ENCODE peak calls at places on chromosomes 4 and X, in five cellular contexts. D is A549, B is IMR-90, U is upper lobe of left lung, Y is HCT116. L is an unnamed sample.

GRCh38 chr4:142815834-142816233 is 30.3 kb downstream of the INPP4B start:
- DNase-seq in U (no peak), Y (peak; percentile 13), B (peak; percentile 70), D (no peak), L (no peak)

GRCh38 chrX:27995611-27996010 is 14.4 kb upstream of the DCAF8L1 start:
- DNase-seq in D (no peak), B (no peak), Y (no peak), U (no peak), L (no peak)

GRCh38 chrX:642436-643210 is 12.0 kb downstream of the SHOX start:
- DNase-seq in U (no peak), B (no peak), D (no peak), Y (no peak), L (no peak)

GRCh38 chr4:187602339-187603092 is 393.1 kb upstream of the ZFP42 start:
- DNase-seq in Y (no peak), B (peak; percentile 43), U (no peak), D (no peak), L (no peak)

GRCh38 chr4:8045909-8046308 is 106.2 kb upstream of the AFAP1 start:
- DNase-seq in D (no peak), U (no peak), Y (no peak), B (no peak), L (no peak)

GRCh38 chr4:183873389-183874185 is 31.5 kb upstream of the STOX2 start:
- DNase-seq in U (no peak), D (no peak), Y (no peak), B (no peak), L (no peak)

GRCh38 chr4:73299548-73300280 is 41.1 kb upstream of the ANKRD17 start:
- DNase-seq in D (no peak), U (no peak), Y (no peak), B (no peak), L (no peak)

GRCh38 chr4:45629717-45630116 is 494.1 kb downstream of the GABRG1 start:
- DNase-seq in Y (no peak), B (no peak), D (no peak), U (no peak), L (no peak)

GRCh38 chr4:81032174-81032551 is 1.7 kb downstream of the BMP3 start:
- DNase-seq in B (no peak), D (no peak), U (no peak), Y (no peak), L (no peak)

GRCh38 chr4:171846232-171846631 is 33.0 kb downstream of the GALNTL6 start:
- DNase-seq in U (peak; percentile 21), D (no peak), B (no peak), Y (peak; percentile 42), L (peak; percentile 41)

GRCh38 chrX:10125248-10125615 is 31.5 kb upstream of the CLCN4 start:
- DNase-seq in B (no peak), D (no peak), U (no peak), Y (no peak), L (no peak)

GRCh38 chr4:120633810-120634209 is 288.7 kb downstream of the PRDM5 start:
- DNase-seq in U (no peak), Y (no peak), B (no peak), D (no peak), L (no peak)

GRCh38 chr4:149887091-149887490 is 71.4 kb upstream of the IQCM start:
- DNase-seq in U (no peak), D (no peak), B (no peak), Y (no peak), L (no peak)

GRCh38 chr4:149889976-149890375 is 74.3 kb upstream of the IQCM start:
- DNase-seq in B (no peak), U (no peak), Y (no peak), D (no peak), L (no peak)

GRCh38 chr4:149896428-149896827 is 80.8 kb upstream of the IQCM start:
- DNase-seq in U (no peak), B (peak; percentile 55), D (no peak), Y (peak; percentile 13), L (no peak)

GRCh38 chr4:149885896-149886295 is 70.3 kb upstream of the IQCM start:
- DNase-seq in U (no peak), B (peak; percentile 79), Y (no peak), D (no peak), L (no peak)

DNA sequence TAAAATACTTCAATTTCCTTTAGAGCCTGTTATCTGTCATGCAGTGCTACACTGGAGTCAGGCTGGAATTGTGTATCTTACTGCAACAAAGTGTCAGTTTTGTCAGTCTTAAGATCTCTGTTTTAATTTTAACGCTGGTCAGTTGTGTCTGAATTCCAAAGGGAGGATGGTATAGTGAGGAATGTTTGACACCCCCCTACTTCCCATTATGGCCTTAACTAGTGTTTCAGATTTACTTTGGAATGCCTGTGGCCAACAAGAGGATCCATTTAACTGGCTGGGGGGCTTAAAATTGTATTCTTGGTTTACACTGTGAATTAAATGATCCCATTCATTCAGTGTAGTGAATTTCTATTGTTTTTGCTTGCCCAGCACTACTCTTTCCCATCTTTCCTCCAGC is 75.7 kb upstream of the IQCM start:
- DNase-seq in U (no peak), Y (no peak), D (no peak), B (no peak), L (no peak)
- H3K4me1 ChIP-seq in U (no peaks in the 10 kb centered on the region), Y (no peaks in the 10 kb centered on the region), D (no peaks in the 10 kb centered on the region), B (peaks cover 2% of the 10 kb centered on the region), L (no peaks in the 10 kb centered on the region)

GRCh38 chrX:24651783-24652182 is 4.6 kb upstream of the PCYT1B start:
- DNase-seq in B (no peak), D (no peak), Y (no peak), U (no peak), L (no peak)

GRCh38 chrX:24646745-24647182 is 383 bp downstream of the PCYT1B start:
- DNase-seq in U (no peak), Y (no peak), B (no peak), D (no peak), L (no peak)

GRCh38 chrX:24643116-24643515 is 4.0 kb downstream of the PCYT1B start:
- DNase-seq in U (no peak), D (no peak), Y (no peak), B (no peak), L (no peak)

GRCh38 chrX:24647257-24648058 is at the start of gene PCYT1B:
- DNase-seq in D (no peak), U (peak; percentile 78), B (peak; percentile 49), Y (no peak), L (peak; percentile 34)
- TF ChIP-seq POLR2A in D (no peak), U (no peak), B (no peak), Y (no peak), L (no peak)

GRCh38 chrX:56216332-56216731 is 15.8 kb upstream of the KLF8 start:
- DNase-seq in B (no peak), D (no peak), Y (no peak), U (no peak), L (no peak)

GRCh38 chrX:56211701-56212100 is 20.5 kb upstream of the KLF8 start:
- DNase-seq in Y (no peak), D (no peak), U (no peak), B (no peak), L (no peak)
- H3K9me3 ChIP-seq in Y (no peaks in the 10 kb centered on the region), D (no peaks in the 10 kb centered on the region), U (no peaks in the 10 kb centered on the region), B (peaks cover 3% of the 10 kb centered on the region), L (no peaks in the 10 kb centered on the region)

GRCh38 chrX:132710756-132711155 is 221.9 kb upstream of the MBNL3 start:
- DNase-seq in Y (no peak), B (no peak), U (no peak), D (no peak), L (no peak)

GRCh38 chrX:132714913-132715312 is 226.1 kb upstream of the MBNL3 start:
- DNase-seq in B (no peak), Y (no peak), D (no peak), U (no peak), L (no peak)

GRCh38 chrX:132718411-132718810 is 229.6 kb upstream of the MBNL3 start:
- DNase-seq in B (no peak), Y (no peak), U (peak; percentile 39), D (no peak), L (no peak)

DNA sequence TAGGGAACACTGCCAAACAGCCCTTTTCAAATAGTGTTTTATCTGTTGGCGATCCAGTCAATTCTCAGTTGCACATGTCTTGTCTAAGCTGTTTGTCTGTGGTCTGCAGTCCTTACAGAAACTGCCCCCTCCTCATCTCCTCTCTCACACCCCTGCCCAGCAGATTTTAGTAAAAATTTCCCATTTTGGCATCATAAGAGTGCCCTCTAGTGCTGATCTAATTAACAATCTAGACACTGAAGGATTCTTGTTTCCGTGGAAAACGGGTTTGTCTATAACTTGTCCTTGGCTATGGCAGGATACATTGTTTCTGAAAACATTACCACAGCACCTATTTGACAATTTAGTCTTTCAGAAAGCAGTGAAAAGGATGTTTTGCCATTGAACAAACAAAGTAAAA is 227.2 kb upstream of the MBNL3 start:
- DNase-seq in U (no peak), B (no peak), D (no peak), Y (no peak), L (no peak)
- H3K4me1 ChIP-seq in U (no peaks in the 10 kb centered on the region), B (no peaks in the 10 kb centered on the region), D (no peaks in the 10 kb centered on the region), Y (no peaks in the 10 kb centered on the region), L (no peaks in the 10 kb centered on the region)

GRCh38 chrX:13966071-13966850 is 63.4 kb downstream of the GEMIN8 start:
- DNase-seq in Y (no peak), B (no peak), D (no peak), U (no peak), L (no peak)
- TF ChIP-seq POLR2A in Y (no peak), B (no peak), D (no peak), U (no peak), L (no peak)